ENCODE peak calls at places on chromosome X, in eight cellular contexts. J is breast epithelium; G is fibroblast of lung; E is A673; D is cortex of kidney; I is NCI-H1105; X is CD4-positive, alpha-beta T cell; V is IMR-90. C is an unnamed sample.
A peak's percentile ranks its signal among the peaks of the same experiment; 100 is the strongest.

GRCh38 chrX:13334491-13334890 is 14.6 kb upstream of the ATXN3L start:
- DNase-seq in I (no peak), J (no peak), V (peak; percentile 10), D (no peak), X (no peak), G (peak; percentile 33), E (no peak), C (no peak)

GRCh38 chrX:116607766-116608165 is 145.0 kb upstream of the CT83 start:
- DNase-seq in X (no peak), V (no peak), E (no peak), D (no peak), G (no peak), I (no peak), J (no peak), C (no peak)

GRCh38 chrX:40167240-40168182 is 69.8 kb upstream of the BCOR start:
- DNase-seq in E (no peak), G (no peak), I (peak; percentile 19), V (no peak), J (no peak), D (no peak), X (no peak), C (no peak)

GRCh38 chrX:103311401-103311785 is 603 bp upstream of the BEX2 start:
- DNase-seq in I (no peak), E (no peak), X (no peak), J (no peak), V (no peak), G (no peak), D (no peak), C (no peak)

GRCh38 chrX:15781964-15782711 is 8.1 kb upstream of the ZRSR2 start:
- DNase-seq in G (no peak), D (no peak), I (no peak), E (no peak), V (no peak), X (no peak), J (no peak), C (no peak)

GRCh38 chrX:119762718-119763117 is 4.3 kb downstream of the SOWAHD start:
- DNase-seq in J (no peak), G (peak; percentile 50), I (no peak), E (no peak), V (no peak), X (no peak), D (no peak), C (no peak)

GRCh38 chrX:70129811-70130210 is 3.4 kb upstream of the IGBP1 start:
- DNase-seq in G (peak; percentile 6), J (no peak), I (no peak), V (peak; percentile 31), D (no peak), X (no peak), E (no peak), C (no peak)

GRCh38 chrX:67544871-67545771 is 1.3 kb downstream of the AR start:
- DNase-seq in I (no peak), V (peak; percentile 22), J (no peak), X (no peak), E (no peak), G (peak; percentile 42), D (no peak), C (no peak)

GRCh38 chrX:43809463-43809862 is 72.8 kb downstream of the MAOB start:
- DNase-seq in X (no peak), D (no peak), V (peak; percentile 3), J (no peak), E (peak; percentile 34), G (peak; percentile 50), I (no peak), C (no peak)

GRCh38 chrX:13598877-13599276 is 29.5 kb downstream of the EGFL6 start:
- DNase-seq in D (no peak), J (no peak), E (peak; percentile 14), V (peak; percentile 4), I (no peak), G (no peak), X (no peak), C (no peak)

C was measured in vagina.